ENCODE peak calls at places on chromosomes 16 and 17, in five cellular contexts. T, X, E, W and G are unnamed samples.

GRCh38 chr16:4365615-4366014 is 6.0 kb upstream of the VASN start:
- DNase-seq in T (no peak), X (no peak), E (no peak), W (no peak), G (no peak)

GRCh38 chr17:82031303-82031884 is at the start of gene RAC3:
- DNase-seq in T (no peak), X (peak), E (no peak), W (peak), G (no peak)

GRCh38 chr16:48961546-48961945 is 320.1 kb downstream of the CBLN1 start:
- DNase-seq in T (no peak), X (no peak), E (no peak), W (no peak), G (no peak)

GRCh38 chr17:75590849-75591721 is 3.5 kb downstream of the MYO15B start:
- DNase-seq in T (no peak), X (peak), E (no peak), W (peak), G (no peak)

GRCh38 chr17:75684249-75684648 is 17.1 kb downstream of the SAP30BP start:
- DNase-seq in T (peak), X (no peak), E (no peak), W (no peak), G (no peak)

GRCh38 chr17:40922239-40922638 is 15.2 kb downstream of the KRT23 start:
- DNase-seq in T (peak), X (peak), E (no peak), W (peak), G (no peak)

GRCh38 chr17:34318474-34318873 is 761 bp upstream of the CCL8 start:
- DNase-seq in T (peak), X (no peak), E (no peak), W (peak), G (no peak)

GRCh38 chr17:53150101-53150698 is 672.5 kb upstream of the KIF2B start:
- DNase-seq in T (no peak), X (no peak), E (no peak), W (peak), G (no peak)

GRCh38 chr16:59067207-59067606 is 333.1 kb upstream of the GOT2 start:
- DNase-seq in T (no peak), X (no peak), E (peak), W (no peak), G (no peak)

GRCh38 chr17:51298508-51299371 is 38.4 kb downstream of the UTP18 start:
- DNase-seq in T (peak), X (peak), E (peak), W (peak), G (no peak)

GRCh38 chr17:52111182-52111581 is 47.3 kb downstream of the CA10 start:
- DNase-seq in T (no peak), X (no peak), E (no peak), W (no peak), G (no peak)

GRCh38 chr17:30950669-30951399 is 20.0 kb upstream of the RNF135 start:
- DNase-seq in T (peak), X (peak), E (no peak), W (no peak), G (no peak)

GRCh38 chr17:78951967-78952551 is 26.9 kb upstream of the TIMP2 start:
- DNase-seq in T (no peak), X (peak), E (no peak), W (no peak), G (no peak)

GRCh38 chr16:49640606-49641005 is 215.3 kb downstream of the ZNF423 start:
- DNase-seq in T (no peak), X (peak), E (no peak), W (no peak), G (no peak)

GRCh38 chr16:46801428-46802049 is 29.4 kb downstream of the C16orf87 start:
- DNase-seq in T (no peak), X (peak), E (no peak), W (no peak), G (no peak)

DNA sequence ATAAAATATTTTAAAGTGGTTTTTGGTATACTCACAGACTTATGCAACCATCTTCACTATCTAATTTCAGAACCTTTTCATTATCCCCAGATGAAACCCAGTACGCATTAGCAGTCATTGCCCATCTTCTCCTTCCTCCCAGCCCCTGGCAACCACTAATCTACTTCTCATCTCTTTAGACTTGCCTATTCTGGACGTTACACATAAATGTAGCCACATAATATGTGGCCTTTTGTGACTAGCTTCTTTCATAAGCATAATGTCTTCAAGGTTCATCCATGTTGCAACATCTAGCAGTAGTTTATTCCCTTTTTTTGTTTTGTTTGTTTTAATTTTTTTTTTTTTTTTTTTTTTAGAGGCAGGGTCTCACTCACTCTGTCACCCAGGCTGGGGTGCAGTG is 28.5 kb upstream of the C17orf107 start:
- DNase-seq in T (no peak), X (no peak), E (no peak), W (no peak), G (no peak)
- TF ChIP-seq CTCF in T (no peak), X (no peak), E (no peak), W (no peak), G (no peak)

GRCh38 chr16:86355538-86355937 is 154.8 kb upstream of the FOXF1 start:
- DNase-seq in T (no peak), X (no peak), E (no peak), W (no peak), G (no peak)

GRCh38 chr16:86355951-86356350 is 154.4 kb upstream of the FOXF1 start:
- DNase-seq in T (no peak), X (no peak), E (no peak), W (no peak), G (no peak)

GRCh38 chr16:86357950-86358349 is 152.4 kb upstream of the FOXF1 start:
- DNase-seq in T (no peak), X (no peak), E (no peak), W (no peak), G (no peak)

GRCh38 chr16:86356804-86357203 is 153.5 kb upstream of the FOXF1 start:
- DNase-seq in T (no peak), X (no peak), E (no peak), W (no peak), G (no peak)

GRCh38 chr16:86357303-86357702 is 153.0 kb upstream of the FOXF1 start:
- DNase-seq in T (no peak), X (no peak), E (no peak), W (no peak), G (no peak)
- TF ChIP-seq CTCF in T (no peak), X (no peak), E (no peak), W (no peak), G (no peak)

DNA sequence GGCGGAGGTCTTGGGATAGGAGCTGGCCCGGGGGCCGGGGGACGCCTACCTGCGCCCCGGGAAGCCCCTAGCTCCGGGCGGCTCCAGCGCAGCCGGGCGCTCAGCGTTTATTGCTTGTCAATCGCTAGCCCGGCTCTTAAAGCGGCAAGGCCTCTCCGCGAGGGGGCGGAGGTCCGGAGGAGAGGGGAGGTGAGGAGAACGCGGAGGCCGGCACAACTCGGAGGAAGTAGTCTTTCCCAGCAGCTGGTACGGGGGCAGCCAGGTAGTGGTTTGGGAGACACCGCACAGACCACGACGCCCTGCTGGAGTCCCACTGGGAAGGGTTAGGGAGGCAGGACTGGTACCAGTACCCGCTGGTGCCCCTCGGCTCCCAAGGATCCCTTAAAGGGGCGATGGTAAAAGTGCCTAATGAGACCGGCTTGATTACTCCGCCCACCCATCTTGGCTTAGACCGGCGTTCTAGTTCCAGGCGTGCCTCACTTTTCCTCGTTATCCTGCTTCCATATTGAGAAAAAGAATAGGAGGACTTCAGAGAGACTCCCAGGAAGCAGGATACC is at the start of gene MPP2:
- DNase-seq in T (peak), X (peak), E (peak), W (peak), G (peak)
- TF ChIP-seq CTCF in T (peak), X (no peak), E (no peak), W (no peak), G (peak)

GRCh38 chr16:86986136-86986535 is 331.1 kb downstream of the C16orf95 start:
- DNase-seq in T (no peak), X (peak), E (no peak), W (peak), G (no peak)
- TF ChIP-seq CTCF in T (no peak), X (no peak), E (peak), W (peak), G (no peak)